ENCODE peak calls at places on chromosome 19, in ten cellular contexts. E, T, J, N, I, O, W, P, R and A are unnamed samples.

GRCh38 chr19:39093761-39094160 is 9.6 kb downstream of the ACP7 start:
- DNase-seq in E (peak), T (no peak), J (no peak), N (no peak), I (no peak), O (no peak), W (no peak), P (no peak), R (no peak), A (no peak)

GRCh38 chr19:12913871-12914690 is 5.0 kb downstream of the SYCE2 start:
- DNase-seq in E (peak), T (no peak), J (no peak), N (no peak), I (no peak), O (no peak), W (no peak), P (no peak), R (no peak), A (peak)

GRCh38 chr19:39270091-39270871 is 2.1 kb downstream of the IFNL2 start:
- DNase-seq in E (peak), T (no peak), J (no peak), N (no peak), I (no peak), O (no peak), W (no peak), P (no peak), R (no peak), A (no peak)

GRCh38 chr19:7799640-7800355 is 30.2 kb upstream of the EVI5L start:
- DNase-seq in E (peak), T (peak), J (peak), N (peak), I (peak), O (peak), W (peak), P (no peak), R (no peak), A (peak)

GRCh38 chr19:16373079-16373478 is 48.5 kb downstream of the KLF2 start:
- DNase-seq in E (no peak), T (no peak), J (no peak), N (no peak), I (no peak), O (no peak), W (no peak), P (no peak), R (no peak), A (no peak)

GRCh38 chr19:19866599-19867248 is 1.0 kb downstream of the ZNF253 start:
- DNase-seq in E (no peak), T (no peak), J (no peak), N (peak), I (peak), O (no peak), W (no peak), P (no peak), R (no peak), A (peak)

GRCh38 chr19:46834121-46834520 is 16.5 kb downstream of the AP2S1 start:
- DNase-seq in E (no peak), T (no peak), J (no peak), N (peak), I (no peak), O (no peak), W (no peak), P (no peak), R (no peak), A (no peak)

GRCh38 chr19:46254776-46255175 is 25.2 kb downstream of the IGFL1 start:
- DNase-seq in E (no peak), T (no peak), J (no peak), N (no peak), I (no peak), O (no peak), W (no peak), P (no peak), R (no peak), A (no peak)

GRCh38 chr19:41910992-41911888 is 17.0 kb downstream of the ERFL start:
- DNase-seq in E (no peak), T (no peak), J (no peak), N (no peak), I (no peak), O (no peak), W (no peak), P (no peak), R (no peak), A (no peak)

GRCh38 chr19:19461306-19461670 is 54.1 kb downstream of the TSSK6 start:
- DNase-seq in E (no peak), T (no peak), J (no peak), N (no peak), I (no peak), O (no peak), W (no peak), P (no peak), R (no peak), A (no peak)

GRCh38 chr19:13986348-13986904 is 19.7 kb downstream of the RFX1 start:
- DNase-seq in E (peak), T (no peak), J (peak), N (peak), I (no peak), O (peak), W (peak), P (no peak), R (peak), A (peak)

GRCh38 chr19:41951686-41952172 is 7.4 kb downstream of the RABAC1 start:
- DNase-seq in E (peak), T (peak), J (no peak), N (peak), I (peak), O (peak), W (peak), P (no peak), R (peak), A (no peak)